ENCODE peak calls at places on chromosomes 2 and 18, in five cellular contexts. One of them, this sample, is unnamed.

GRCh38 chr18:47901624-47902362 is 28.7 kb downstream of the SMAD2 start:
- DNase-seq in heart right ventricle: no peak
- DNase-seq in EH: no peak
- DNase-seq in EL: no peak
- DNase-seq in AML-193: peak
- DNase-seq in this sample: no peak

GRCh38 chr18:25941556-25941955 is 148.9 kb downstream of the SS18 start:
- DNase-seq in heart right ventricle: no peak
- DNase-seq in EH: peak
- DNase-seq in EL: peak
- DNase-seq in AML-193: no peak
- DNase-seq in this sample: no peak

GRCh38 chr2:207484444-207485391 is 45.0 kb upstream of the CREB1 start:
- DNase-seq in heart right ventricle: no peak
- DNase-seq in EH: peak
- DNase-seq in EL: no peak
- DNase-seq in AML-193: no peak
- DNase-seq in this sample: no peak

GRCh38 chr2:64417624-64418023 is 36.3 kb upstream of the LGALSL start:
- DNase-seq in heart right ventricle: no peak
- DNase-seq in EH: no peak
- DNase-seq in EL: no peak
- DNase-seq in AML-193: no peak
- DNase-seq in this sample: no peak

GRCh38 chr18:24369420-24369819 is 28.2 kb downstream of the OSBPL1A start:
- DNase-seq in heart right ventricle: no peak
- DNase-seq in EH: peak
- DNase-seq in EL: no peak
- DNase-seq in AML-193: no peak
- DNase-seq in this sample: no peak

GRCh38 chr2:113886479-113887383 is 3.2 kb upstream of the ACTR3 start:
- DNase-seq in heart right ventricle: no peak
- DNase-seq in EH: peak
- DNase-seq in EL: peak
- DNase-seq in AML-193: peak
- DNase-seq in this sample: peak

GRCh38 chr18:8609711-8610441 is 639 bp downstream of the RAB12 start:
- DNase-seq in heart right ventricle: peak
- DNase-seq in EH: peak
- DNase-seq in EL: peak
- DNase-seq in AML-193: no peak
- DNase-seq in this sample: no peak

GRCh38 chr2:106053581-106053980 is 140.5 kb downstream of the UXS1 start:
- DNase-seq in heart right ventricle: no peak
- DNase-seq in EH: no peak
- DNase-seq in EL: peak
- DNase-seq in AML-193: no peak
- DNase-seq in this sample: no peak

GRCh38 chr2:149719695-149720094 is 132.1 kb upstream of the MMADHC start:
- DNase-seq in heart right ventricle: no peak
- DNase-seq in EH: no peak
- DNase-seq in EL: no peak
- DNase-seq in AML-193: no peak
- DNase-seq in this sample: no peak

GRCh38 chr2:181818036-181818680 is 73.4 kb upstream of the ITPRID2 start:
- DNase-seq in heart right ventricle: no peak
- DNase-seq in EH: no peak
- DNase-seq in EL: no peak
- DNase-seq in AML-193: no peak
- DNase-seq in this sample: no peak

GRCh38 chr18:9876867-9877654 is 8.7 kb upstream of the TXNDC2 start:
- DNase-seq in heart right ventricle: no peak
- DNase-seq in EH: peak
- DNase-seq in EL: peak
- DNase-seq in AML-193: no peak
- DNase-seq in this sample: no peak

GRCh38 chr2:197558393-197558792 is 42.5 kb downstream of the MOB4 start:
- DNase-seq in heart right ventricle: no peak
- DNase-seq in EH: no peak
- DNase-seq in EL: no peak
- DNase-seq in AML-193: no peak
- DNase-seq in this sample: no peak

GRCh38 chr2:70922591-70923234 is 13.0 kb upstream of the ATP6V1B1 start:
- DNase-seq in heart right ventricle: no peak
- DNase-seq in EH: no peak
- DNase-seq in EL: no peak
- DNase-seq in AML-193: no peak
- DNase-seq in this sample: no peak

GRCh38 chr2:161312996-161313395 is 4.8 kb downstream of the PSMD14 start:
- DNase-seq in heart right ventricle: no peak
- DNase-seq in EH: peak
- DNase-seq in EL: peak
- DNase-seq in AML-193: no peak
- DNase-seq in this sample: no peak

GRCh38 chr2:133177196-133177595 is 391.1 kb downstream of the NCKAP5 start:
- DNase-seq in heart right ventricle: no peak
- DNase-seq in EH: no peak
- DNase-seq in EL: no peak
- DNase-seq in AML-193: no peak
- DNase-seq in this sample: no peak

GRCh38 chr2:236744316-236745105 is 174.9 kb downstream of the ACKR3 start:
- DNase-seq in heart right ventricle: no peak
- DNase-seq in EH: peak
- DNase-seq in EL: peak
- DNase-seq in AML-193: no peak
- DNase-seq in this sample: no peak

GRCh38 chr18:50154420-50154819 is 40.5 kb downstream of the MYO5B start:
- DNase-seq in heart right ventricle: no peak
- DNase-seq in EH: no peak
- DNase-seq in EL: no peak
- DNase-seq in AML-193: no peak
- DNase-seq in this sample: no peak

GRCh38 chr2:207418422-207418821 is 111.3 kb upstream of the CREB1 start:
- DNase-seq in heart right ventricle: no peak
- DNase-seq in EH: no peak
- DNase-seq in EL: no peak
- DNase-seq in AML-193: no peak
- DNase-seq in this sample: no peak

GRCh38 chr2:208031608-208032019 is 6.3 kb upstream of the PLEKHM3 start:
- DNase-seq in heart right ventricle: no peak
- DNase-seq in EH: peak
- DNase-seq in EL: no peak
- DNase-seq in AML-193: peak
- DNase-seq in this sample: no peak

GRCh38 chr2:33432871-33433270 is 43.6 kb upstream of the RASGRP3 start:
- DNase-seq in heart right ventricle: no peak
- DNase-seq in EH: no peak
- DNase-seq in EL: no peak
- DNase-seq in AML-193: no peak
- DNase-seq in this sample: no peak

GRCh38 chr2:128329607-128330006 is 10.9 kb upstream of the HS6ST1 start:
- DNase-seq in heart right ventricle: no peak
- DNase-seq in EH: peak
- DNase-seq in EL: no peak
- DNase-seq in AML-193: no peak
- DNase-seq in this sample: no peak

GRCh38 chr2:188524519-188525113 is 232.9 kb downstream of the GULP1 start:
- DNase-seq in heart right ventricle: no peak
- DNase-seq in EH: peak
- DNase-seq in EL: peak
- DNase-seq in AML-193: peak
- DNase-seq in this sample: no peak

GRCh38 chr2:100247256-100248043 is 74.9 kb downstream of the LONRF2 start:
- DNase-seq in heart right ventricle: no peak
- DNase-seq in EH: no peak
- DNase-seq in EL: no peak
- DNase-seq in AML-193: no peak
- DNase-seq in this sample: no peak

GRCh38 chr2:234989183-234989701 is 37.4 kb downstream of the SH3BP4 start:
- DNase-seq in heart right ventricle: peak
- DNase-seq in EH: no peak
- DNase-seq in EL: no peak
- DNase-seq in AML-193: no peak
- DNase-seq in this sample: peak

GRCh38 chr2:20637147-20637546 is 13.8 kb downstream of the HS1BP3 start:
- DNase-seq in heart right ventricle: peak
- DNase-seq in EH: no peak
- DNase-seq in EL: no peak
- DNase-seq in AML-193: no peak
- DNase-seq in this sample: no peak

GRCh38 chr2:145284551-145284950 is 764.6 kb upstream of the ZEB2 start:
- DNase-seq in heart right ventricle: no peak
- DNase-seq in EH: peak
- DNase-seq in EL: no peak
- DNase-seq in AML-193: no peak
- DNase-seq in this sample: no peak

GRCh38 chr18:62060820-62061219 is 126.0 kb downstream of the PIGN start:
- DNase-seq in heart right ventricle: no peak
- DNase-seq in EH: no peak
- DNase-seq in EL: no peak
- DNase-seq in AML-193: no peak
- DNase-seq in this sample: no peak

GRCh38 chr18:76589866-76590265 is 94.8 kb upstream of the ZNF516 start:
- DNase-seq in heart right ventricle: no peak
- DNase-seq in EH: no peak
- DNase-seq in EL: no peak
- DNase-seq in AML-193: no peak
- DNase-seq in this sample: no peak

GRCh38 chr2:238127165-238128060 is 11.1 kb upstream of the KLHL30 start:
- DNase-seq in heart right ventricle: peak
- DNase-seq in EH: peak
- DNase-seq in EL: peak
- DNase-seq in AML-193: no peak
- DNase-seq in this sample: no peak

This sample was measured in RWPE2.